ENCODE peak calls at places on chromosomes 12 and 14, in nine cellular contexts. C, Y, S, U, A, X, G, P and E are unnamed samples.

GRCh38 chr12:56591961-56592360 is 38.2 kb downstream of the BAZ2A start:
- DNase-seq in P (no peak), Y (no peak), C (no peak), U (no peak), G (no peak), S (no peak), A (no peak), X (no peak), E (no peak)

GRCh38 chr12:117384735-117385134 is 23.3 kb upstream of the NOS1 start:
- DNase-seq in Y (no peak), A (no peak), C (peak; percentile 55), S (no peak), G (no peak), X (no peak), P (no peak), U (no peak), E (no peak)

GRCh38 chr12:68882251-68882964 is 50.6 kb downstream of the CPM start:
- DNase-seq in C (no peak), P (no peak), S (no peak), A (no peak), G (no peak), U (no peak), Y (no peak), X (no peak), E (no peak)

GRCh38 chr12:56699020-56699661 is 11.1 kb upstream of the PTGES3 start:
- DNase-seq in P (no peak), Y (no peak), U (no peak), S (peak; percentile 81), C (no peak), A (no peak), X (no peak), G (no peak), E (peak; percentile 78)

GRCh38 chr12:72271401-72271740 is 799 bp upstream of the TRHDE start:
- DNase-seq in G (no peak), X (no peak), Y (no peak), U (no peak), C (peak; percentile 51), S (no peak), A (peak; percentile 73), P (peak; percentile 9), E (no peak)

GRCh38 chr14:58637391-58638230 is at the start of gene DACT1:
- DNase-seq in Y (peak; percentile 16), A (peak; percentile 78), P (peak; percentile 67), U (no peak), C (peak; percentile 82), X (no peak), G (no peak), S (peak; percentile 27), E (peak; percentile 44)

GRCh38 chr14:20830831-20831230 is 28.2 kb upstream of the RNASE1 start:
- DNase-seq in A (no peak), S (no peak), G (no peak), Y (no peak), P (no peak), X (no peak), C (no peak), U (no peak), E (no peak)

GRCh38 chr12:42017036-42017435 is 127.6 kb downstream of the GXYLT1 start:
- DNase-seq in C (no peak), Y (no peak), S (no peak), G (no peak), P (no peak), A (no peak), X (no peak), U (no peak), E (no peak)

GRCh38 chr12:72273499-72273837 is 1.3 kb downstream of the TRHDE start:
- DNase-seq in X (no peak), U (no peak), S (no peak), G (no peak), A (peak; percentile 52), C (no peak), P (no peak), Y (no peak), E (no peak)

GRCh38 chr12:87845995-87846483 is 183.2 kb downstream of the C12orf50 start:
- DNase-seq in P (no peak), S (no peak), C (no peak), Y (no peak), U (no peak), X (no peak), A (no peak), G (no peak), E (no peak)

GRCh38 chr14:38261620-38262019 is 5.7 kb upstream of the CLEC14A start:
- DNase-seq in Y (no peak), U (no peak), S (no peak), P (no peak), X (no peak), C (no peak), G (no peak), A (no peak), E (peak; percentile 14)

GRCh38 chr12:124783087-124783486 is 80.6 kb downstream of the SCARB1 start:
- DNase-seq in S (no peak), C (no peak), P (no peak), X (no peak), U (no peak), Y (no peak), A (no peak), G (no peak), E (no peak)

GRCh38 chr12:116934908-116935698 is 24.4 kb downstream of the FBXW8 start:
- DNase-seq in C (no peak), U (no peak), Y (no peak), G (no peak), P (peak; percentile 47), X (no peak), A (no peak), S (no peak), E (no peak)

GRCh38 chr12:76346236-76346635 is 2.0 kb downstream of the BBS10 start:
- DNase-seq in U (no peak), Y (no peak), C (no peak), X (no peak), A (no peak), S (no peak), P (no peak), G (no peak), E (no peak)

GRCh38 chr12:125081427-125081826 is 16.2 kb downstream of the AACS start:
- DNase-seq in A (no peak), Y (no peak), X (no peak), C (no peak), S (no peak), P (no peak), U (no peak), G (no peak), E (no peak)

GRCh38 chr12:117832459-117833457 is 136.0 kb downstream of the KSR2 start:
- DNase-seq in P (no peak), G (no peak), S (no peak), Y (peak; percentile 21), C (no peak), A (no peak), X (no peak), U (no peak), E (no peak)

GRCh38 chr12:57694459-57695019 is 607 bp downstream of the OS9 start:
- DNase-seq in P (peak; percentile 64), G (no peak), X (no peak), Y (no peak), U (no peak), S (peak; percentile 38), A (no peak), C (peak; percentile 28), E (peak; percentile 10)

GRCh38 chr14:91897121-91897701 is 29.9 kb upstream of the TC2N start:
- DNase-seq in S (no peak), A (no peak), P (peak; percentile 33), C (no peak), U (no peak), Y (no peak), X (no peak), G (no peak), E (no peak)

GRCh38 chr14:93183596-93184317 is 940 bp downstream of the MOAP1 start:
- DNase-seq in X (no peak), A (no peak), C (peak; percentile 8), G (no peak), P (no peak), Y (no peak), S (no peak), U (no peak), E (peak; percentile 20)

GRCh38 chr12:14614704-14615121 is 47.0 kb upstream of the PLBD1 start:
- DNase-seq in P (no peak), C (no peak), G (no peak), S (no peak), X (no peak), U (peak; percentile 87), Y (no peak), A (no peak), E (peak; percentile 63)

GRCh38 chr12:80625901-80626300 is 81.5 kb upstream of the MYF6 start:
- DNase-seq in G (no peak), A (no peak), P (no peak), X (no peak), S (no peak), C (no peak), Y (no peak), U (no peak), E (no peak)

GRCh38 chr12:64669270-64669842 is 59.1 kb downstream of the RASSF3 start:
- DNase-seq in Y (no peak), A (no peak), S (peak; percentile 66), G (peak; percentile 49), U (peak; percentile 73), P (peak; percentile 81), X (no peak), C (peak; percentile 47), E (peak; percentile 74)

GRCh38 chr12:100268835-100269564 is 2.0 kb downstream of the SCYL2 start:
- DNase-seq in S (peak; percentile 32), Y (no peak), G (no peak), P (peak; percentile 30), U (no peak), A (no peak), C (no peak), X (no peak), E (peak; percentile 35)
- H3K4me3 ChIP-seq in S (peak overlapping the region; percentile 95), Y (peak overlapping the region; percentile 86), G (peak overlapping the region; percentile 92), P (no peak overlapping the region), U (peak overlapping the region; percentile 98), A (peak overlapping the region; percentile 84), C (peak overlapping the region; percentile 88), X (peak overlapping the region; percentile 79), E (peak overlapping the region; percentile 86)

GRCh38 chr12:104609083-104609844 is 152.5 kb downstream of the CHST11 start:
- DNase-seq in G (no peak), X (no peak), Y (no peak), U (no peak), C (no peak), P (no peak), A (no peak), S (no peak), E (no peak)
- TF ChIP-seq MAX in G (no peak), X (no peak), Y (no peak), U (no peak), C (no peak), P (no peak), A (no peak), S (no peak), E (no peak)

GRCh38 chr12:127830730-127831129 is 436.2 kb upstream of the TMEM132C start:
- DNase-seq in P (no peak), S (no peak), C (no peak), X (no peak), G (no peak), A (no peak), U (no peak), Y (no peak), E (no peak)
- H3K4me3 ChIP-seq in P (no peak overlapping the region), S (no peak overlapping the region), C (no peak overlapping the region), X (no peak overlapping the region), G (no peak overlapping the region), A (no peak overlapping the region), U (no peak overlapping the region), Y (no peak overlapping the region), E (no peak overlapping the region)

DNA sequence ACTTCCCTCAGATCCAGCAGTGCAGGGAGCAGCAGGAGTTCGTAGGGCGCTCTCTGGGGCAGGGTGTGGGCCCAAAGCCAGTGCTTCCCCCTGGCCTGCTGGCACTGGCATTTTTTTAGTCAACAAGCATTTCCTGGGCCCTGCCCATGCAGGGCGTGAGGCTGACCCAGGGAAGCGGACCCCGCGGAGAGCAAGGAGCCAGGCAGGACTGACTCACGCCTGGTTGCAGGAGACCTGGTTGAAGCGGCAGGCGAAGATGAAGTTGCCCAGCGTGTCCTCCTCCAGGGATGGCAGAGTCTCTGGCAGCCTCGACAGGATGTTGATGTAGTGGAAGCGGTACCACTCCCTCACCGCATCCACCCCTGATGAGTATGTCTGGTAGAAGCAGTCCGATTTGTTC is 13.5 kb downstream of the SCNN1A start:
- DNase-seq in P (peak; percentile 31), G (no peak), C (no peak), X (no peak), S (no peak), A (no peak), Y (peak; percentile 92), U (no peak), E (no peak)
- TF ChIP-seq MAX in P (no peak), G (no peak), C (peak; percentile 38), X (no peak), S (no peak), A (no peak), Y (peak; percentile 92), U (no peak), E (no peak)